ENCODE peak calls at places on chromosomes 7 and 10, in ten cellular contexts. D is RWPE1; N is cardiac muscle cell; I is keratinocyte; K is Peyer's patch; R is activated CD8-positive, alpha-beta T cell treated with anti-CD3 and anti-CD28 coated beads for 36 hours; E is Panc1; A is foreskin fibroblast; O is CD8-positive, alpha-beta T cell; L is esophagus squamous epithelium. W is an unnamed sample.

GRCh38 chr7:127654404-127655392 is 2.7 kb downstream of the SND1 start:
- DNase-seq in D (no peak), N (no peak), I (no peak), K (no peak), R (peak), E (no peak), A (no peak), O (no peak), L (no peak), W (no peak)

GRCh38 chr10:97096327-97097153 is 89.2 kb downstream of the SLIT1 start:
- DNase-seq in D (no peak), N (peak), I (no peak), K (no peak), R (peak), E (no peak), A (no peak), O (peak), L (no peak), W (no peak)

GRCh38 chr7:90244909-90245841 is at the start of gene CFAP69:
- DNase-seq in D (peak), N (peak), I (no peak), K (peak), R (peak), E (peak), A (peak), O (peak), L (peak), W (peak)

GRCh38 chr10:116771101-116771705 is 28.8 kb upstream of the HSPA12A start:
- DNase-seq in D (peak), N (no peak), I (no peak), K (peak), R (no peak), E (no peak), A (peak), O (no peak), L (peak), W (no peak)

GRCh38 chr10:117638664-117639200 is 96.2 kb downstream of the EMX2 start:
- DNase-seq in D (no peak), N (no peak), I (no peak), K (no peak), R (no peak), E (no peak), A (no peak), O (no peak), L (no peak), W (no peak)

GRCh38 chr7:135562720-135563119 is 5.0 kb downstream of the NUP205 start:
- DNase-seq in D (no peak), N (no peak), I (no peak), K (no peak), R (no peak), E (no peak), A (no peak), O (no peak), L (no peak), W (no peak)

GRCh38 chr7:131110294-131111080 is 217.2 kb upstream of the MKLN1 start:
- DNase-seq in D (no peak), N (no peak), I (no peak), K (peak), R (no peak), E (no peak), A (no peak), O (no peak), L (no peak), W (no peak)

GRCh38 chr10:94224656-94225055 is 138.1 kb downstream of the NOC3L start:
- DNase-seq in D (peak), N (no peak), I (no peak), K (no peak), R (no peak), E (peak), A (peak), O (no peak), L (no peak), W (no peak)

GRCh38 chr7:104979167-104979841 is 34.7 kb upstream of the KMT2E start:
- DNase-seq in D (no peak), N (peak), I (no peak), K (no peak), R (no peak), E (no peak), A (peak), O (no peak), L (no peak), W (no peak)

GRCh38 chr10:5449823-5450222 is 37.5 kb downstream of the NET1 start:
- DNase-seq in D (peak), N (no peak), I (no peak), K (no peak), R (no peak), E (no peak), A (peak), O (no peak), L (no peak), W (peak)

GRCh38 chr10:82041018-82041417 is 166.0 kb downstream of the NRG3 start:
- DNase-seq in D (no peak), N (no peak), I (no peak), K (no peak), R (no peak), E (no peak), A (no peak), O (no peak), L (no peak), W (no peak)

GRCh38 chr7:13641699-13642098 is 347.8 kb downstream of the ETV1 start:
- DNase-seq in D (no peak), N (no peak), I (no peak), K (no peak), R (no peak), E (peak), A (peak), O (no peak), L (no peak), W (no peak)

GRCh38 chr10:21318768-21319167 is 206.7 kb downstream of the SKIDA1 start:
- DNase-seq in D (no peak), N (peak), I (no peak), K (no peak), R (no peak), E (no peak), A (no peak), O (no peak), L (no peak), W (no peak)

GRCh38 chr7:13017881-13018280 is 330.4 kb downstream of the ARL4A start:
- DNase-seq in D (no peak), N (no peak), I (no peak), K (no peak), R (no peak), E (no peak), A (no peak), O (no peak), L (no peak), W (no peak)

GRCh38 chr7:15801565-15801964 is 115.1 kb upstream of the MEOX2 start:
- DNase-seq in D (no peak), N (peak), I (no peak), K (no peak), R (no peak), E (no peak), A (peak), O (no peak), L (no peak), W (no peak)

DNA sequence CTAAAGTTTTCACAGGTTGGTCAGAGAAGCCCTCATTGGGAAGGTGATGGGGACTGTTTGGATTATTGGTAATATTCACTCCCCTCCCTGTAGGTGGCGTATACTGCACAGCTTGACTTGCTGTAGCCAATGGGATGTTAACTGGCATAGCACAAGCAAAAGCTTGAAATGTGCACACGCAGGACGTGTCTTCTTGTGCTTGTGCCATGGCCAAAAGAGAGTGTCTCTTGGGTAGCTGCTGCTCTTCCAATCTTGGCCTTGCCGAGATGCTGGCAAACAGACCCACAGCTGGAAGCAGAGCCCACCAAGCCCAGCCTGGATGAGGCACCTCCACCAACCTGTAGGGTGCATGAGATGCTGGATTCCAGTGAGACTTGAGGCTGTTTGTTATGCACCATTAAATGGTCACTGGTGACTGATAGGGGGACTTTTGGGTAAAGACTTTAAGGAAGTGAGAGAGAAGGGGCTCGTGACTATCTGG is 266.0 kb downstream of the GRID1 start:
- DNase-seq in D (peak), N (peak), I (peak), K (peak), R (peak), E (no peak), A (no peak), O (no peak), L (no peak), W (no peak)
- TF ChIP-seq CTCF in D (peak), N (peak), I (peak), K (peak), R (peak), E (peak), A (peak), O (no peak), L (peak), W (peak)

GRCh38 chr10:3452234-3452633 is 279.7 kb upstream of the PITRM1 start:
- DNase-seq in D (peak), N (no peak), I (no peak), K (no peak), R (no peak), E (no peak), A (peak), O (no peak), L (no peak), W (no peak)
- TF ChIP-seq CTCF in D (no peak), N (peak), I (peak), K (no peak), R (no peak), E (peak), A (peak), O (no peak), L (peak), W (no peak)

DNA sequence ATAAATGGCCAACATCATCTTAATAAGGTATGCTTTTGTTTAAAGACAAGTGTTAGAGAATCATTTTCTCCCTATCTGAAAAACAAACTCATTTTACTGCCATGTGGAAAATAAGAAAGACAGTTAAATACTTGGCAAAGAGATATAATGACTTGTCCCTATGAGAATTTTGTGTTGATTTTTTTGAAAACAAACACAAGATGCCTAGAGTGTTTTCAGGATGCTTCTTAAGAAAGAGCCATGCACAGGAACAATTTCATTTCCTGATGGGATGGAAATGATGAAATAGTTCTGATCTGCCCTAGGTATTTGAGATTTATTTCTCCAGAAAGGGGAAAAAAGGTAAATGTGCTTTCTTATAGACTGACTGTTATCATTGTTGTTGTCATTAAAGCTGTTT is 237.5 kb upstream of the GNAI1 start:
- DNase-seq in D (no peak), N (no peak), I (no peak), K (no peak), R (no peak), E (no peak), A (no peak), O (no peak), L (no peak), W (no peak)
- TF ChIP-seq CTCF in D (no peak), N (no peak), I (no peak), K (no peak), R (no peak), E (no peak), A (no peak), O (no peak), L (no peak), W (no peak)

GRCh38 chr10:32388258-32389027 is 41.5 kb upstream of the EPC1 start:
- DNase-seq in D (no peak), N (no peak), I (no peak), K (no peak), R (no peak), E (no peak), A (no peak), O (no peak), L (no peak), W (no peak)

GRCh38 chr10:32381165-32381564 is 34.2 kb upstream of the EPC1 start:
- DNase-seq in D (no peak), N (no peak), I (no peak), K (no peak), R (no peak), E (no peak), A (no peak), O (no peak), L (no peak), W (no peak)

GRCh38 chr10:32379950-32380547 is 33.1 kb upstream of the EPC1 start:
- DNase-seq in D (no peak), N (peak), I (no peak), K (no peak), R (no peak), E (no peak), A (no peak), O (no peak), L (no peak), W (no peak)

GRCh38 chr10:32386623-32387022 is 39.7 kb upstream of the EPC1 start:
- DNase-seq in D (no peak), N (no peak), I (no peak), K (no peak), R (no peak), E (no peak), A (no peak), O (no peak), L (no peak), W (no peak)

GRCh38 chr10:32384185-32384584 is 37.2 kb upstream of the EPC1 start:
- DNase-seq in D (no peak), N (no peak), I (no peak), K (peak), R (peak), E (no peak), A (no peak), O (no peak), L (no peak), W (no peak)
- TF ChIP-seq CTCF in D (no peak), N (no peak), I (no peak), K (no peak), R (no peak), E (no peak), A (no peak), O (no peak), L (no peak), W (no peak)

GRCh38 chr10:125002044-125002422 is 60.1 kb downstream of the ZRANB1 start:
- DNase-seq in D (no peak), N (no peak), I (no peak), K (no peak), R (no peak), E (no peak), A (no peak), O (no peak), L (no peak), W (no peak)

GRCh38 chr10:124999433-125000365 is 57.8 kb downstream of the ZRANB1 start:
- DNase-seq in D (no peak), N (no peak), I (no peak), K (peak), R (no peak), E (no peak), A (peak), O (no peak), L (no peak), W (no peak)

GRCh38 chr10:124998624-124999291 is 56.8 kb downstream of the ZRANB1 start:
- DNase-seq in D (no peak), N (no peak), I (no peak), K (peak), R (no peak), E (no peak), A (no peak), O (no peak), L (no peak), W (no peak)

GRCh38 chr10:125001313-125002043 is 59.6 kb downstream of the ZRANB1 start:
- DNase-seq in D (peak), N (no peak), I (no peak), K (no peak), R (no peak), E (no peak), A (no peak), O (no peak), L (no peak), W (no peak)

GRCh38 chr10:125000366-125001312 is 58.7 kb downstream of the ZRANB1 start:
- DNase-seq in D (no peak), N (no peak), I (no peak), K (peak), R (no peak), E (no peak), A (no peak), O (no peak), L (no peak), W (peak)
- TF ChIP-seq CTCF in D (no peak), N (peak), I (no peak), K (no peak), R (no peak), E (no peak), A (peak), O (no peak), L (no peak), W (no peak)

GRCh38 chr10:120995768-120996167 is 144.6 kb downstream of the WDR11 start:
- DNase-seq in D (no peak), N (no peak), I (no peak), K (no peak), R (no peak), E (no peak), A (no peak), O (no peak), L (no peak), W (no peak)
- TF ChIP-seq CTCF in D (no peak), N (no peak), I (peak), K (no peak), R (no peak), E (no peak), A (no peak), O (no peak), L (no peak), W (no peak)

DNA sequence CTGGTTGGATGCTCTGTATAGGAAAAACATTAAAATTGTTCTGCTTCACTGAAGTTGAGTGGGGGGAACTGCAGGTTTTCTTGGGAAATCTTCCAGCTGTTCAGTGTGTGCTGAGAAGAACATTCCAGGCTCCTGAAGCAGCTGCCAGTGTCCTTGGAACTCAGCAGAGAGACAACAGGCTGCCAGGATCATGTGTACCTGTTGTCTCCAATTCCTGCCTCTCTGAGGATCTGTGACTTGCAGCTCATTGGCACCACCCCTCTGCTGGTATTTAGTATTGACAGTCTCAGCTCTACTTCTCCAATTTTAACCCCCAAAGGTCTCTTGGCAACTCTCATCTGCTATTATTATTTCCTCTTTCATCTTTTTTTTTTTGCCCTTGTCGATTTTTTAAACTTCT is 42.3 kb upstream of the PRKG1 start:
- DNase-seq in D (no peak), N (no peak), I (no peak), K (no peak), R (no peak), E (no peak), A (no peak), O (no peak), L (no peak), W (no peak)
- TF ChIP-seq CTCF in D (no peak), N (no peak), I (no peak), K (no peak), R (no peak), E (no peak), A (no peak), O (no peak), L (no peak), W (no peak)

GRCh38 chr7:142231716-142232115 is 26.1 kb downstream of the PRSS58 start:
- DNase-seq in D (no peak), N (peak), I (no peak), K (no peak), R (no peak), E (no peak), A (no peak), O (no peak), L (no peak), W (no peak)
- TF ChIP-seq CTCF in D (no peak), N (no peak), I (peak), K (no peak), R (no peak), E (no peak), A (no peak), O (no peak), L (no peak), W (no peak)

GRCh38 chr10:99711129-99711719 is 20.7 kb downstream of the COX15 start:
- DNase-seq in D (peak), N (peak), I (no peak), K (peak), R (peak), E (peak), A (peak), O (peak), L (no peak), W (no peak)
- TF ChIP-seq CTCF in D (peak), N (peak), I (peak), K (peak), R (peak), E (peak), A (peak), O (peak), L (peak), W (peak)

DNA sequence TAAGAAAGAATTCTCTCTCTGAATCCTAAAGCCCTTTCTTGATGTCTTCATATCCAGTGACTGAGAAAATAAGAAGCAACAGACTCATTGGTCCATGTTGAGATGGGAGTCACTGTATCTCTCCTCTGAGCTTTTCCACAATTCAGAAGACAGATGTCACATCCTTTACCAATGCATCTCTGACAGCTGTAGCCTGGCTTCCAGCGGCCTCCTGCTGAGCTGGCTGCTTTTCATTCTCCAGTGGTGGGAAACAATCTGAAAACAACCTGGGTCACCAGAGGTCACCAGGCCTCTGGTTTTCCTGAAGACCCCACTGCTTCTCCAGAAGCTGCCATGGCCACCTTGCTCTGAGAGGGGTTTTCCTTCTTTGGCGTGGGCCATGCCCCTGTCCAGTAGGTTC is 18.3 kb upstream of the RPA3 start:
- DNase-seq in D (no peak), N (no peak), I (no peak), K (no peak), R (no peak), E (no peak), A (no peak), O (no peak), L (no peak), W (no peak)
- TF ChIP-seq CTCF in D (no peak), N (no peak), I (no peak), K (no peak), R (no peak), E (no peak), A (no peak), O (no peak), L (no peak), W (no peak)